ENCODE peak calls at places on chromosomes 6 and 20, in seven cellular contexts. V is sigmoid colon, X is astrocyte, H is pancreas, S is lower lobe of right lung, Z is OCI-LY7, T is HCT116. Q is an unnamed sample.

GRCh38 chr20:48725589-48725991 is 102.2 kb downstream of the PREX1 start:
- DNase-seq in H (no peak), Z (no peak), T (peak), V (peak), S (no peak), X (peak), Q (no peak)

GRCh38 chr20:51104960-51105460 is 82.1 kb upstream of the KCNG1 start:
- DNase-seq in H (no peak), X (no peak), Z (no peak), V (no peak), T (no peak), S (no peak), Q (no peak)

GRCh38 chr6:137095651-137096238 is 51.0 kb upstream of the IL20RA start:
- DNase-seq in S (no peak), X (no peak), T (no peak), Z (peak), V (no peak), H (no peak), Q (peak)

GRCh38 chr6:43973351-43973750 is 153.9 kb downstream of the MRPL14 start:
- DNase-seq in S (no peak), X (no peak), V (no peak), Z (no peak), H (peak), T (no peak), Q (no peak)

GRCh38 chr6:123803862-123804681 is at the start of gene NKAIN2:
- DNase-seq in Z (no peak), T (no peak), S (peak), V (no peak), X (no peak), H (no peak), Q (no peak)

GRCh38 chr6:36345681-36346417 is 9.2 kb upstream of the BNIP5 start:
- DNase-seq in Z (no peak), T (no peak), X (no peak), S (no peak), H (no peak), V (no peak), Q (no peak)

GRCh38 chr6:159168536-159169192 is 536 bp upstream of the FNDC1 start:
- DNase-seq in X (peak), V (peak), H (no peak), Z (no peak), S (peak), T (no peak), Q (no peak)

GRCh38 chr6:169701218-169701952 is 444 bp downstream of the WDR27 start:
- DNase-seq in H (no peak), T (no peak), V (peak), S (no peak), Z (peak), X (peak), Q (no peak)

GRCh38 chr20:373171-373890 is 7.2 kb upstream of the TRIB3 start:
- DNase-seq in H (no peak), S (peak), V (no peak), Z (no peak), T (peak), X (peak), Q (no peak)

GRCh38 chr20:17427646-17428045 is 103.5 kb downstream of the BFSP1 start:
- DNase-seq in H (no peak), S (no peak), Z (no peak), V (no peak), X (no peak), T (no peak), Q (no peak)

GRCh38 chr20:25058051-25058796 is at the start of gene ACSS1:
- DNase-seq in X (no peak), S (peak), Z (peak), V (peak), T (no peak), H (peak), Q (peak)

GRCh38 chr6:151232899-151233298 is 6.9 kb upstream of the AKAP12 start:
- DNase-seq in X (no peak), T (no peak), Z (no peak), V (no peak), H (no peak), S (no peak), Q (no peak)

GRCh38 chr6:43917878-43918382 is 147.9 kb downstream of the VEGFA start:
- DNase-seq in H (no peak), T (no peak), Z (no peak), S (peak), X (peak), V (no peak), Q (no peak)

GRCh38 chr6:6661684-6662083 is 73.2 kb downstream of the LY86 start:
- DNase-seq in V (peak), H (no peak), S (no peak), T (no peak), Z (no peak), X (peak), Q (no peak)

GRCh38 chr6:98044168-98044567 is 761.2 kb upstream of the MMS22L start:
- DNase-seq in T (no peak), X (no peak), Z (no peak), H (no peak), V (no peak), S (no peak), Q (no peak)

GRCh38 chr6:52877168-52877567 is 32.3 kb downstream of the GSTA3 start:
- DNase-seq in X (peak), V (no peak), H (no peak), Z (no peak), S (no peak), T (peak), Q (no peak)

GRCh38 chr6:45892696-45893095 is 123.0 kb downstream of the CLIC5 start:
- DNase-seq in X (no peak), Z (no peak), S (no peak), T (no peak), H (no peak), V (no peak), Q (no peak)

GRCh38 chr6:135901776-135902524 is 50.4 kb downstream of the PDE7B start:
- DNase-seq in V (peak), T (no peak), H (no peak), Z (no peak), X (peak), S (no peak), Q (no peak)

GRCh38 chr20:33689973-33690372 is 3.8 kb upstream of the E2F1 start:
- DNase-seq in S (no peak), X (peak), V (no peak), H (no peak), Z (no peak), T (no peak), Q (no peak)

GRCh38 chr6:90764001-90764400 is 177.1 kb upstream of the MAP3K7 start:
- DNase-seq in H (no peak), X (no peak), S (no peak), V (no peak), T (no peak), Z (no peak), Q (no peak)

GRCh38 chr20:32506721-32507120 is 78.4 kb downstream of the NOL4L start:
- DNase-seq in H (no peak), T (no peak), S (no peak), X (no peak), Z (no peak), V (no peak), Q (no peak)

DNA sequence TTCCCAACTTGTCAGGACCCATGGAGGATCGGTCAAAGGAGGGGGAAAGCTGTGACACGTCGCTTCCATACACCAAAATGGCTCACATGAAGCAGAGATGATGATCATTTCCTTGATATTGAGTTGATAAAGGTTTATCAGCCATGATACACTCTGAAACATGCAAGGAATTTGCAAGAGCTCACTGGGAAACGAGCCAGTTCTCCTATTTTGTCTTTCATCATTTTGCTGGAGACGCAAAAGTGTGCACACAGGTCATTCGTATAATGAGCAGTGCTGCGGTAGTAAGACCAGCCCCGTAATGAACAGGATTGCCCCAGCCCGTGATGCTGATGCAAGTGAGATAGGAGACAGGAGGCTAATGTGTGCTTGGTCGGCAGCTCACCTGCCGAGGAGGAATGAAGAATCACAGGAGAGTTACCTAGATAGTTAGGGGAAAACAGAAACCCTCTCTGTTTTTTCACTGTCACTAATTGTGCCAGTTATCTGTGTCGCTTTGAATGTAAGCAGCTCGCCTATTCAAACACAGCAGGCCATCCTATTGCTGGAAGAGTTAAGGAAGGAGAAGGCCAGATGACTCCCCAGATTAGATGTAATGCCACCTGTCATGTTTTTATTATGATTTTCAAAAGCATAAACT is 391.8 kb downstream of the SAMD5 start:
- DNase-seq in T (no peak), H (no peak), Z (no peak), S (no peak), V (no peak), X (no peak), Q (no peak)
- H3K4me3 ChIP-seq in T (no peak), H (no peak), Z (no peak), S (no peak), V (no peak), X (no peak), Q (no peak)

DNA sequence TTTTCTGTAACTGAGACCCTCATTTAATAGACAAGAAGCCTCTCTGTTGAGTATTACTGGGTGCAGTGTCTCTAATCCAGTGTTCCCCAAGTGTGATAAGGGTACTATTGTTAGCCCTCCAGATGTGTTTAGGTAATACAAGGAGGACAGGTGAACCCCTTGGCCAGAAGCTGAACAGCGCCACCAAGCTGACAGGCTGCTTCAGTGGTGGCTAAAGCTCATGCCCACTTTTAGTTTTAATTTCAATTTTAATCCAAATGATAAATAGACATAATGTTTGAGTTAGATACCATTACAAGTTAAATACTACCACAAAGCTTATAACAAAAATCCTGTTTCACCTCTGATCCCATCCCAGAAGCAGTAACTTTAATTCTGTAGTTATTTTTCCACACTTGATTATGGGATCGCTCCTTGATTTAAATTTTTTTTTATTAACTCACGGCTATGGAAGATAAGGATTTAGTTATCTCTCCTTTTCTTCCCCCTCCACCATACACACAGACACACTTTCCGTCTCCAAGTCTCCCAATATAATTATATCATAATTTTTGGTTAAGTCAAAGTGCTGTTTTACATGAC is 8.3 kb upstream of the STK35 start:
- DNase-seq in Z (peak), H (no peak), V (no peak), X (no peak), T (peak), S (no peak), Q (no peak)
- TF ChIP-seq CTCF in Z (peak), H (no peak), V (no peak), X (peak), T (peak), S (peak), Q (peak)

GRCh38 chr20:34710861-34711574 is 6.9 kb downstream of the TP53INP2 start:
- DNase-seq in H (no peak), Z (no peak), X (no peak), S (no peak), V (no peak), T (no peak), Q (no peak)

GRCh38 chr20:34709044-34709835 is 5.1 kb downstream of the TP53INP2 start:
- DNase-seq in V (peak), H (peak), Z (peak), S (peak), X (peak), T (peak), Q (no peak)

GRCh38 chr20:34709836-34710567 is 5.9 kb downstream of the TP53INP2 start:
- DNase-seq in T (peak), Z (no peak), V (peak), X (peak), H (peak), S (peak), Q (no peak)

GRCh38 chr20:34711813-34712430 is 7.8 kb downstream of the TP53INP2 start:
- DNase-seq in X (no peak), V (no peak), H (no peak), T (no peak), Z (no peak), S (no peak), Q (no peak)

GRCh38 chr20:34710568-34710839 is 6.4 kb downstream of the TP53INP2 start:
- DNase-seq in S (no peak), Z (no peak), H (no peak), X (no peak), T (no peak), V (no peak), Q (no peak)
- H3K4me3 ChIP-seq in S (peak), Z (no peak), H (peak), X (no peak), T (peak), V (peak), Q (peak)

GRCh38 chr6:39451831-39452230 is 129.3 kb upstream of the KCNK16 start:
- DNase-seq in S (no peak), V (no peak), Z (peak), T (peak), H (no peak), X (no peak), Q (no peak)
- TF ChIP-seq CTCF in S (peak), V (no peak), Z (peak), T (peak), H (no peak), X (peak), Q (peak)

Q was measured in GM12864.